ENCODE peak calls at places on chromosomes 1 and 21, in seven cellular contexts. One of them, this sample, is unnamed.

GRCh38 chr1:214469290-214469689 is 82.1 kb downstream of the PTPN14 start:
- DNase-seq in IMR-90: no peak
- DNase-seq in Calu3: no peak
- DNase-seq in pancreas: no peak
- DNase-seq in left ventricle myocardium inferior: no peak
- DNase-seq in endothelial cell: no peak
- DNase-seq in B cell: no peak
- DNase-seq in this sample: no peak

GRCh38 chr1:62904537-62904936 is 120.6 kb downstream of the ATG4C start:
- DNase-seq in IMR-90: no peak
- DNase-seq in Calu3: no peak
- DNase-seq in pancreas: no peak
- DNase-seq in left ventricle myocardium inferior: no peak
- DNase-seq in endothelial cell: no peak
- DNase-seq in B cell: no peak
- DNase-seq in this sample: no peak

GRCh38 chr1:116791727-116792126 is 37.5 kb downstream of the CD2 start:
- DNase-seq in IMR-90: no peak
- DNase-seq in Calu3: no peak
- DNase-seq in pancreas: no peak
- DNase-seq in left ventricle myocardium inferior: no peak
- DNase-seq in endothelial cell: no peak
- DNase-seq in B cell: no peak
- DNase-seq in this sample: no peak

GRCh38 chr21:41280115-41280919 is 36.3 kb upstream of the FAM3B start:
- DNase-seq in IMR-90: peak; percentile 85
- DNase-seq in Calu3: no peak
- DNase-seq in pancreas: no peak
- DNase-seq in left ventricle myocardium inferior: no peak
- DNase-seq in endothelial cell: no peak
- DNase-seq in B cell: no peak
- DNase-seq in this sample: no peak

GRCh38 chr1:145960468-145961108 is 2.8 kb upstream of the LIX1L start:
- DNase-seq in IMR-90: peak; percentile 51
- DNase-seq in Calu3: peak; percentile 63
- DNase-seq in pancreas: peak; percentile 69
- DNase-seq in left ventricle myocardium inferior: peak; percentile 85
- DNase-seq in endothelial cell: peak; percentile 75
- DNase-seq in B cell: peak; percentile 57
- DNase-seq in this sample: peak; percentile 74

GRCh38 chr1:63969461-63969893 is 195.7 kb downstream of the ROR1 start:
- DNase-seq in IMR-90: peak; percentile 12
- DNase-seq in Calu3: peak; percentile 49
- DNase-seq in pancreas: no peak
- DNase-seq in left ventricle myocardium inferior: no peak
- DNase-seq in endothelial cell: no peak
- DNase-seq in B cell: no peak
- DNase-seq in this sample: no peak

GRCh38 chr1:116666747-116667576 is 571 bp downstream of the IGSF3 start:
- DNase-seq in IMR-90: no peak
- DNase-seq in Calu3: peak; percentile 6
- DNase-seq in pancreas: peak; percentile 7
- DNase-seq in left ventricle myocardium inferior: no peak
- DNase-seq in endothelial cell: peak; percentile 11
- DNase-seq in B cell: no peak
- DNase-seq in this sample: peak; percentile 47

GRCh38 chr1:3471356-3472087 is 17.1 kb downstream of the ARHGEF16 start:
- DNase-seq in IMR-90: peak; percentile 53
- DNase-seq in Calu3: no peak
- DNase-seq in pancreas: no peak
- DNase-seq in left ventricle myocardium inferior: peak; percentile 62
- DNase-seq in endothelial cell: peak; percentile 63
- DNase-seq in B cell: no peak
- DNase-seq in this sample: no peak

GRCh38 chr1:195804547-195804946 is 803.7 kb downstream of the KCNT2 start:
- DNase-seq in IMR-90: no peak
- DNase-seq in Calu3: no peak
- DNase-seq in pancreas: no peak
- DNase-seq in left ventricle myocardium inferior: no peak
- DNase-seq in endothelial cell: no peak
- DNase-seq in B cell: no peak
- DNase-seq in this sample: no peak

DNA sequence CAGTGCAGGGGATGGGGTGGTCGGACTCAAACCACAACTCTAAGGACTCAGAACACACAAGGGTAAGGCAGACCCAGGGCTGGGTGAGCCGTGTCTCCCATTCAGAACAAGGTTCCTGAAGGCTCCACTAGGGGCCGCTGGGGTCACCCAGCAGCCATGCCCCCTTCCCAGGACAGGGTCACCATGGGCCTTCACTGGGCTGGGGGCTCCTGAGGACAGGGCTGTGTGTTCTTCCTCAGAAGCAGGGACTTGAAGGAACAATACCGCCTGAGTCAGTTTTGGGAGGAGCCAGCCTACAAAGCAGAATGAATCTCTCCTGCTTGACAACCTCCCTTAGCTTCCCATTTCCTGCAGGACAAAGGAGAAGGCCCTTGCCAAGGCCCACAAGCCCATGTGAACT is 15.4 kb downstream of the RIMS3 start:
- DNase-seq in IMR-90: no peak
- DNase-seq in Calu3: peak; percentile 23
- DNase-seq in pancreas: no peak
- DNase-seq in left ventricle myocardium inferior: no peak
- DNase-seq in endothelial cell: peak; percentile 51
- DNase-seq in B cell: no peak
- DNase-seq in this sample: no peak
- TF ChIP-seq CTCF in IMR-90: peak; percentile 15
- TF ChIP-seq CTCF in Calu3: peak; percentile 29
- TF ChIP-seq CTCF in pancreas: no peak
- TF ChIP-seq CTCF in left ventricle myocardium inferior: peak; percentile 39
- TF ChIP-seq CTCF in endothelial cell: peak; percentile 31
- TF ChIP-seq CTCF in B cell: peak; percentile 43
- TF ChIP-seq CTCF in this sample: no peak

GRCh38 chr1:108316545-108316944 is 72.7 kb upstream of the NBPF4 start:
- DNase-seq in IMR-90: peak; percentile 4
- DNase-seq in Calu3: peak; percentile 1
- DNase-seq in pancreas: no peak
- DNase-seq in left ventricle myocardium inferior: no peak
- DNase-seq in endothelial cell: no peak
- DNase-seq in B cell: no peak
- DNase-seq in this sample: no peak
- TF ChIP-seq CTCF in IMR-90: peak; percentile 28
- TF ChIP-seq CTCF in Calu3: no peak
- TF ChIP-seq CTCF in pancreas: no peak
- TF ChIP-seq CTCF in left ventricle myocardium inferior: no peak
- TF ChIP-seq CTCF in endothelial cell: peak; percentile 36
- TF ChIP-seq CTCF in B cell: no peak
- TF ChIP-seq CTCF in this sample: peak; percentile 19

DNA sequence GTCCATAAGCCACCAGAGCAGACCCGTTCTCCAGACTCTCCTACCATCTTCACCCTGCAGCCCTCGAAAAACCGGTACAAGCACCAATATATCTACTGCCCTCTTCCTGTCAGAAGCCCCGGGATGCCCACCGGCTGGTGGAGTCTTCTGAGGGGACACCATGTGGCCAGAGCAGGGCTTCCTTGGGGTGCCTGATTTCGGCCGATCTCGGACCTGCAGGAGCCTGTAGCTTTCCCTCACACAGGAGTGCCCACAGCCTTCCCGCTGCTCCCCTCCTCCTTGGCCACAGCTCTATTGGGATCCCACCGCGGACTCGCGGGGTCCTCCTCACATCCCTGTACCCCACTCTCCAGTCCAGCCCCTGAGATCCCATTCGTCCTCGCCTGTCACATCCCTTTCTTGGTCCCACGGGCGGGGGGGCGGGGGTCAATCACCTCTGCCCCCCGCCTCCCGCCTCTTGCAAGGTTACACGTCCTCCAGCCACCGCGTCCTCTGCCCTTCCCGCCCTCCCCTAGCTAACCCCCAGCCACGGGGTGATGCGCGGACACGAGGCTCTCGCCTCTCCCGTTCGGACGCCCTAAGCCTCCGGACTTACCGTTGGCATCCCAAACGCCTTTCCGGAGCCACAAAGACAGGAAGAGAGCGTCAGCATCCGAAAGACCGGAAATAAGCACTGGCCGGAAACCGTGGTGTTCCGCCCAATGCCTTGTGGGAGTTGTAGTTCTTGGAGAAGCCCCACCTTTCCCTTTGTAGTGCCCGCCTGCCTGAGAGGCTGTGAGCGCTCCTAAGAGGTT is at the start of gene SSR2:
- DNase-seq in IMR-90: peak; percentile 92
- DNase-seq in Calu3: peak; percentile 89
- DNase-seq in pancreas: peak; percentile 84
- DNase-seq in left ventricle myocardium inferior: peak; percentile 81
- DNase-seq in endothelial cell: peak; percentile 86
- DNase-seq in B cell: peak; percentile 90
- DNase-seq in this sample: peak; percentile 94
- TF ChIP-seq CTCF in IMR-90: no peak
- TF ChIP-seq CTCF in Calu3: no peak
- TF ChIP-seq CTCF in pancreas: no peak
- TF ChIP-seq CTCF in left ventricle myocardium inferior: no peak
- TF ChIP-seq CTCF in endothelial cell: no peak
- TF ChIP-seq CTCF in B cell: no peak
- TF ChIP-seq CTCF in this sample: no peak

GRCh38 chr1:93813076-93813475 is 65.9 kb downstream of the DNTTIP2 start:
- DNase-seq in IMR-90: no peak
- DNase-seq in Calu3: no peak
- DNase-seq in pancreas: no peak
- DNase-seq in left ventricle myocardium inferior: no peak
- DNase-seq in endothelial cell: no peak
- DNase-seq in B cell: no peak
- DNase-seq in this sample: no peak
- TF ChIP-seq CTCF in IMR-90: no peak
- TF ChIP-seq CTCF in Calu3: no peak
- TF ChIP-seq CTCF in pancreas: no peak
- TF ChIP-seq CTCF in left ventricle myocardium inferior: no peak
- TF ChIP-seq CTCF in endothelial cell: no peak
- TF ChIP-seq CTCF in B cell: no peak
- TF ChIP-seq CTCF in this sample: no peak

DNA sequence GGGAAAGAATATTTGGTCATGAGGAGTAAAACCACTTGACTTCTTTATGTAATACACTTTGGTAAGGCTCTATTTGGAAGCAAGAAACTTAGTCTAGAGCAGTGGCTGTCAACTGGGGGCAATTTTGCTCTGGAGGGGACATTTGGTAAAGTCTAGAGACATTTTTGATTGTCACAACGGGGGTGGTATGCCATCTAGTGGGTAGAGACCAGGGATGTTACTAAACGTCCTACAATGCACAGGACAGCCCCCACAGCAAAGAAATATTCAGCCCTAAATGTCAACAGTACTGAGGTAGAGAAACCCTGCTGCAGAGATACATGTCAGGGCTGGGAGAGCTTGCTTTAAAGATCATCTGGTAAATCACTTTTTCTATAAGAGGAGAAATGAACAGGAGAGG is 13.5 kb downstream of the FUCA1 start:
- DNase-seq in IMR-90: no peak
- DNase-seq in Calu3: peak; percentile 4
- DNase-seq in pancreas: no peak
- DNase-seq in left ventricle myocardium inferior: no peak
- DNase-seq in endothelial cell: no peak
- DNase-seq in B cell: no peak
- DNase-seq in this sample: no peak
- TF ChIP-seq CTCF in IMR-90: peak; percentile 33
- TF ChIP-seq CTCF in Calu3: no peak
- TF ChIP-seq CTCF in pancreas: no peak
- TF ChIP-seq CTCF in left ventricle myocardium inferior: peak; percentile 49
- TF ChIP-seq CTCF in endothelial cell: no peak
- TF ChIP-seq CTCF in B cell: no peak
- TF ChIP-seq CTCF in this sample: no peak

GRCh38 chr1:8989061-8989460 is 37.2 kb downstream of the SLC2A7 start:
- DNase-seq in IMR-90: no peak
- DNase-seq in Calu3: no peak
- DNase-seq in pancreas: no peak
- DNase-seq in left ventricle myocardium inferior: no peak
- DNase-seq in endothelial cell: no peak
- DNase-seq in B cell: no peak
- DNase-seq in this sample: no peak

GRCh38 chr1:8987881-8988617 is 38.2 kb downstream of the SLC2A7 start:
- DNase-seq in IMR-90: peak; percentile 32
- DNase-seq in Calu3: peak; percentile 65
- DNase-seq in pancreas: no peak
- DNase-seq in left ventricle myocardium inferior: peak; percentile 54
- DNase-seq in endothelial cell: peak; percentile 77
- DNase-seq in B cell: peak; percentile 60
- DNase-seq in this sample: peak; percentile 54

GRCh38 chr1:8988618-8988967 is 37.6 kb downstream of the SLC2A7 start:
- DNase-seq in IMR-90: no peak
- DNase-seq in Calu3: no peak
- DNase-seq in pancreas: no peak
- DNase-seq in left ventricle myocardium inferior: no peak
- DNase-seq in endothelial cell: no peak
- DNase-seq in B cell: no peak
- DNase-seq in this sample: no peak

GRCh38 chr1:8989821-8990220 is 36.4 kb downstream of the SLC2A7 start:
- DNase-seq in IMR-90: no peak
- DNase-seq in Calu3: no peak
- DNase-seq in pancreas: no peak
- DNase-seq in left ventricle myocardium inferior: no peak
- DNase-seq in endothelial cell: no peak
- DNase-seq in B cell: no peak
- DNase-seq in this sample: no peak

GRCh38 chr1:8992936-8993687 is 33.1 kb downstream of the SLC2A7 start:
- DNase-seq in IMR-90: no peak
- DNase-seq in Calu3: no peak
- DNase-seq in pancreas: no peak
- DNase-seq in left ventricle myocardium inferior: no peak
- DNase-seq in endothelial cell: no peak
- DNase-seq in B cell: no peak
- DNase-seq in this sample: no peak
- TF ChIP-seq CTCF in IMR-90: peak; percentile 17
- TF ChIP-seq CTCF in Calu3: no peak
- TF ChIP-seq CTCF in pancreas: no peak
- TF ChIP-seq CTCF in left ventricle myocardium inferior: no peak
- TF ChIP-seq CTCF in endothelial cell: peak; percentile 33
- TF ChIP-seq CTCF in B cell: no peak
- TF ChIP-seq CTCF in this sample: no peak

GRCh38 chr21:45235488-45235887 is 52.2 kb downstream of the POFUT2 start:
- DNase-seq in IMR-90: no peak
- DNase-seq in Calu3: no peak
- DNase-seq in pancreas: no peak
- DNase-seq in left ventricle myocardium inferior: no peak
- DNase-seq in endothelial cell: no peak
- DNase-seq in B cell: no peak
- DNase-seq in this sample: no peak

GRCh38 chr21:45236481-45236880 is 51.2 kb downstream of the POFUT2 start:
- DNase-seq in IMR-90: no peak
- DNase-seq in Calu3: no peak
- DNase-seq in pancreas: no peak
- DNase-seq in left ventricle myocardium inferior: no peak
- DNase-seq in endothelial cell: no peak
- DNase-seq in B cell: no peak
- DNase-seq in this sample: no peak

GRCh38 chr21:45228656-45229240 is 58.9 kb downstream of the POFUT2 start:
- DNase-seq in IMR-90: peak; percentile 6
- DNase-seq in Calu3: no peak
- DNase-seq in pancreas: no peak
- DNase-seq in left ventricle myocardium inferior: no peak
- DNase-seq in endothelial cell: no peak
- DNase-seq in B cell: no peak
- DNase-seq in this sample: no peak

GRCh38 chr21:45234906-45235305 is 52.8 kb downstream of the POFUT2 start:
- DNase-seq in IMR-90: no peak
- DNase-seq in Calu3: no peak
- DNase-seq in pancreas: no peak
- DNase-seq in left ventricle myocardium inferior: no peak
- DNase-seq in endothelial cell: no peak
- DNase-seq in B cell: no peak
- DNase-seq in this sample: no peak

GRCh38 chr21:45234127-45234526 is 53.6 kb downstream of the POFUT2 start:
- DNase-seq in IMR-90: no peak
- DNase-seq in Calu3: no peak
- DNase-seq in pancreas: no peak
- DNase-seq in left ventricle myocardium inferior: no peak
- DNase-seq in endothelial cell: no peak
- DNase-seq in B cell: no peak
- DNase-seq in this sample: no peak
- TF ChIP-seq CTCF in IMR-90: no peak
- TF ChIP-seq CTCF in Calu3: no peak
- TF ChIP-seq CTCF in pancreas: no peak
- TF ChIP-seq CTCF in left ventricle myocardium inferior: no peak
- TF ChIP-seq CTCF in endothelial cell: no peak
- TF ChIP-seq CTCF in B cell: no peak
- TF ChIP-seq CTCF in this sample: no peak

This sample was measured in colonic mucosa.